ENCODE peak calls at places on chromosome 7, in nine cellular contexts. One of them, this sample, is unnamed.

GRCh38 chr7:48414005-48414732 is 242.9 kb downstream of the ABCA13 start:
- DNase-seq in A549: no peak
- DNase-seq in RWPE1: no peak
- DNase-seq in neural progenitor cell: no peak
- DNase-seq in AG10803: no peak
- DNase-seq in ascending aorta: no peak
- DNase-seq in GM23338: no peak
- DNase-seq in mesothelial cell of epicardium: no peak
- DNase-seq in nephron progenitor cell: no peak
- DNase-seq in this sample: no peak

GRCh38 chr7:87267239-87267900 is 47.8 kb upstream of the TMEM243 start:
- DNase-seq in A549: no peak
- DNase-seq in GM23338: no peak
- DNase-seq in AG10803: no peak
- DNase-seq in RWPE1: no peak
- DNase-seq in nephron progenitor cell: no peak
- DNase-seq in neural progenitor cell: no peak
- DNase-seq in ascending aorta: no peak
- DNase-seq in mesothelial cell of epicardium: no peak
- DNase-seq in this sample: no peak

GRCh38 chr7:497346-497745 is 22.3 kb downstream of the PDGFA start:
- DNase-seq in A549: no peak
- DNase-seq in ascending aorta: no peak
- DNase-seq in mesothelial cell of epicardium: no peak
- DNase-seq in AG10803: no peak
- DNase-seq in RWPE1: no peak
- DNase-seq in nephron progenitor cell: no peak
- DNase-seq in neural progenitor cell: no peak
- DNase-seq in GM23338: peak
- DNase-seq in this sample: no peak

GRCh38 chr7:78620931-78621330 is 822.4 kb downstream of the PHTF2 start:
- DNase-seq in RWPE1: peak
- DNase-seq in nephron progenitor cell: peak
- DNase-seq in ascending aorta: no peak
- DNase-seq in GM23338: peak
- DNase-seq in AG10803: no peak
- DNase-seq in neural progenitor cell: peak
- DNase-seq in A549: peak
- DNase-seq in mesothelial cell of epicardium: no peak
- DNase-seq in this sample: peak

GRCh38 chr7:30412810-30413504 is 65.6 kb downstream of the NOD1 start:
- DNase-seq in neural progenitor cell: peak
- DNase-seq in GM23338: peak
- DNase-seq in RWPE1: peak
- DNase-seq in nephron progenitor cell: no peak
- DNase-seq in mesothelial cell of epicardium: no peak
- DNase-seq in A549: peak
- DNase-seq in ascending aorta: no peak
- DNase-seq in AG10803: peak
- DNase-seq in this sample: peak

GRCh38 chr7:123637203-123637602 is 18.5 kb upstream of the LMOD2 start:
- DNase-seq in nephron progenitor cell: no peak
- DNase-seq in ascending aorta: no peak
- DNase-seq in neural progenitor cell: no peak
- DNase-seq in GM23338: peak
- DNase-seq in mesothelial cell of epicardium: no peak
- DNase-seq in AG10803: no peak
- DNase-seq in RWPE1: no peak
- DNase-seq in A549: no peak
- DNase-seq in this sample: no peak

GRCh38 chr7:108406474-108406873 is 49.8 kb downstream of the NRCAM start:
- DNase-seq in RWPE1: no peak
- DNase-seq in AG10803: peak
- DNase-seq in nephron progenitor cell: no peak
- DNase-seq in GM23338: no peak
- DNase-seq in neural progenitor cell: no peak
- DNase-seq in mesothelial cell of epicardium: no peak
- DNase-seq in A549: no peak
- DNase-seq in ascending aorta: no peak
- DNase-seq in this sample: peak

GRCh38 chr7:8125680-8126444 is 136.1 kb downstream of the ICA1 start:
- DNase-seq in A549: no peak
- DNase-seq in mesothelial cell of epicardium: no peak
- DNase-seq in ascending aorta: peak
- DNase-seq in nephron progenitor cell: no peak
- DNase-seq in AG10803: no peak
- DNase-seq in GM23338: no peak
- DNase-seq in RWPE1: no peak
- DNase-seq in neural progenitor cell: no peak
- DNase-seq in this sample: no peak

GRCh38 chr7:55567495-55568070 is 4.7 kb downstream of the VOPP1 start:
- DNase-seq in nephron progenitor cell: no peak
- DNase-seq in ascending aorta: no peak
- DNase-seq in GM23338: no peak
- DNase-seq in AG10803: no peak
- DNase-seq in mesothelial cell of epicardium: peak
- DNase-seq in A549: no peak
- DNase-seq in neural progenitor cell: no peak
- DNase-seq in RWPE1: no peak
- DNase-seq in this sample: no peak

GRCh38 chr7:388461-388960 is 98.5 kb downstream of the FOXL3 start:
- DNase-seq in A549: no peak
- DNase-seq in RWPE1: no peak
- DNase-seq in nephron progenitor cell: no peak
- DNase-seq in mesothelial cell of epicardium: peak
- DNase-seq in neural progenitor cell: no peak
- DNase-seq in ascending aorta: peak
- DNase-seq in GM23338: no peak
- DNase-seq in AG10803: no peak
- DNase-seq in this sample: no peak

GRCh38 chr7:121954803-121955202 is 81.8 kb downstream of the PTPRZ1 start:
- DNase-seq in AG10803: peak
- DNase-seq in RWPE1: peak
- DNase-seq in ascending aorta: no peak
- DNase-seq in A549: no peak
- DNase-seq in nephron progenitor cell: no peak
- DNase-seq in neural progenitor cell: no peak
- DNase-seq in mesothelial cell of epicardium: no peak
- DNase-seq in GM23338: no peak
- DNase-seq in this sample: peak

GRCh38 chr7:143384741-143385631 is 3.8 kb downstream of the ZYX start:
- DNase-seq in A549: no peak
- DNase-seq in neural progenitor cell: no peak
- DNase-seq in nephron progenitor cell: no peak
- DNase-seq in RWPE1: no peak
- DNase-seq in ascending aorta: peak
- DNase-seq in mesothelial cell of epicardium: no peak
- DNase-seq in GM23338: no peak
- DNase-seq in AG10803: no peak
- DNase-seq in this sample: no peak

GRCh38 chr7:116455009-116455408 is 44.5 kb upstream of the CAV2 start:
- DNase-seq in neural progenitor cell: no peak
- DNase-seq in ascending aorta: no peak
- DNase-seq in RWPE1: no peak
- DNase-seq in GM23338: no peak
- DNase-seq in mesothelial cell of epicardium: no peak
- DNase-seq in A549: no peak
- DNase-seq in nephron progenitor cell: no peak
- DNase-seq in AG10803: peak
- DNase-seq in this sample: peak

GRCh38 chr7:121182902-121183301 is 145.9 kb upstream of the WNT16 start:
- DNase-seq in mesothelial cell of epicardium: no peak
- DNase-seq in neural progenitor cell: no peak
- DNase-seq in GM23338: no peak
- DNase-seq in RWPE1: no peak
- DNase-seq in ascending aorta: no peak
- DNase-seq in nephron progenitor cell: no peak
- DNase-seq in A549: no peak
- DNase-seq in AG10803: no peak
- DNase-seq in this sample: no peak

GRCh38 chr7:23490357-23491131 is 20.3 kb upstream of the IGF2BP3 start:
- DNase-seq in neural progenitor cell: no peak
- DNase-seq in nephron progenitor cell: no peak
- DNase-seq in AG10803: peak
- DNase-seq in GM23338: no peak
- DNase-seq in RWPE1: no peak
- DNase-seq in mesothelial cell of epicardium: no peak
- DNase-seq in A549: peak
- DNase-seq in ascending aorta: peak
- DNase-seq in this sample: peak

DNA sequence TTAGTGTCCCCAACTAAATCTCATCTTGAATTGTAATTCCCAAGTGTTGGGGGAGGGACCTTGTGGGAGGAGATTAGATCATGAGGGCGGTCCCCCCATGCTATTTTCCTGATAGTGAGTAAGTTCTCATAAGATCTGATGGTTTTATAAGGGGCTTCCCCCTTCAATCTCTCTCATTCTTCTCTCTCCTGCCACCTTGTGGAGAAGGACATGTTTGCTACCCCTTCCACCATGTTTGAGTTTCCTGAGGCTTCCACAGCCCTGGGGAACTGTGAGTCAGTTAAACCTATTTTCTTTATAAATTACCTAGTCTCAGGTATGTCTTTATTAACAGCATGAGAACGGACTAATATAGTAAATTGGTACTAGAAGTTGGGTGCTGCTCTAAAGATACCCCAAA is 365.6 kb downstream of the ANKRD7 start:
- DNase-seq in ascending aorta: no peak
- DNase-seq in GM23338: peak
- DNase-seq in mesothelial cell of epicardium: no peak
- DNase-seq in RWPE1: no peak
- DNase-seq in nephron progenitor cell: peak
- DNase-seq in AG10803: no peak
- DNase-seq in neural progenitor cell: peak
- DNase-seq in A549: no peak
- DNase-seq in this sample: no peak
- TF ChIP-seq CTCF in ascending aorta: no peak
- TF ChIP-seq CTCF in GM23338: peak
- TF ChIP-seq CTCF in mesothelial cell of epicardium: no peak
- TF ChIP-seq CTCF in RWPE1: peak
- TF ChIP-seq CTCF in nephron progenitor cell: peak
- TF ChIP-seq CTCF in AG10803: no peak
- TF ChIP-seq CTCF in neural progenitor cell: peak
- TF ChIP-seq CTCF in A549: no peak
- TF ChIP-seq CTCF in this sample: no peak

GRCh38 chr7:99930376-99930775 is 956 bp upstream of the GJC3 start:
- DNase-seq in RWPE1: no peak
- DNase-seq in A549: no peak
- DNase-seq in neural progenitor cell: no peak
- DNase-seq in mesothelial cell of epicardium: no peak
- DNase-seq in GM23338: no peak
- DNase-seq in AG10803: no peak
- DNase-seq in nephron progenitor cell: no peak
- DNase-seq in ascending aorta: no peak
- DNase-seq in this sample: no peak

GRCh38 chr7:99929730-99930053 is 272 bp upstream of the GJC3 start:
- DNase-seq in GM23338: no peak
- DNase-seq in nephron progenitor cell: no peak
- DNase-seq in RWPE1: no peak
- DNase-seq in neural progenitor cell: no peak
- DNase-seq in AG10803: no peak
- DNase-seq in A549: no peak
- DNase-seq in ascending aorta: no peak
- DNase-seq in mesothelial cell of epicardium: no peak
- DNase-seq in this sample: no peak

GRCh38 chr7:99928188-99928587 is 1.2 kb downstream of the GJC3 start:
- DNase-seq in A549: no peak
- DNase-seq in nephron progenitor cell: no peak
- DNase-seq in AG10803: no peak
- DNase-seq in RWPE1: no peak
- DNase-seq in mesothelial cell of epicardium: no peak
- DNase-seq in GM23338: no peak
- DNase-seq in ascending aorta: no peak
- DNase-seq in neural progenitor cell: no peak
- DNase-seq in this sample: no peak

GRCh38 chr7:99927536-99927935 is 1.9 kb downstream of the GJC3 start:
- DNase-seq in RWPE1: no peak
- DNase-seq in neural progenitor cell: no peak
- DNase-seq in AG10803: no peak
- DNase-seq in ascending aorta: no peak
- DNase-seq in GM23338: no peak
- DNase-seq in A549: no peak
- DNase-seq in mesothelial cell of epicardium: no peak
- DNase-seq in nephron progenitor cell: no peak
- DNase-seq in this sample: no peak

DNA sequence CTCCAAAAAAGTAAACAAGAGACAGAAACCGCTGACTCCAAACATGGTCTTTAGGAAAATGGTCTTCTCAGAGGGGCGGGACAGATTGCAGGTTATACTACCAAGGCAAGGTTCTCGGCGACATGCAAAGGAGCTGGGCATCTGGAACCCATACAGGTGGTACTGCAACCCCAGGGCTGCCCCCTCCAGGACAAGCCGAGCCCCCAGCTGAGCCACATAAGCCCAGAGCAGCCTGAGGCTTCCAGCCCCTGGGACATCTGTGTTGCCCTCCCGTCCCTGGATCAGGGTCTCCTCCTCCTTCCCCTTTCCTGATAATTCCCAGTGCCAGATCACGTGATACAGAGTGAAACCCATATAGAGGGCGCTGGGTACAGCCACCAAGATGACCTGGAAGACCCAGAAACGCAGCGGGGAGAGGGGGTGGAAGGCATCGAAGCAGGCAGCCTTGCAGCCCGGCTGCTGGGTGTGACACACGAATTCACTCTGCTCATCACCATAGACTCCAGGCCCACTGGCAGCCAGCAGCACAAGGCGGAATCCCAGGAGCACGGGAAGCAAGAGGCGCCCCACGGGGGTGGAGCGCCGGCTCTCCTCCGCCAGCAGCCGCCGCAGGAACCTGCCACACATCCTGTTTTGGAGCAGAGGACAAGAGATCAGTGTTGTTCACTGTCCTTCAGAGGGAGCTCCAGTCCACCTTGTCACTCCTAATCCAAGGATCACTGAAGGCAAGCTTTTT is at the start of gene GJC3:
- DNase-seq in mesothelial cell of epicardium: peak
- DNase-seq in AG10803: peak
- DNase-seq in A549: peak
- DNase-seq in GM23338: peak
- DNase-seq in neural progenitor cell: peak
- DNase-seq in ascending aorta: peak
- DNase-seq in nephron progenitor cell: peak
- DNase-seq in RWPE1: peak
- DNase-seq in this sample: peak
- TF ChIP-seq CTCF in mesothelial cell of epicardium: no peak
- TF ChIP-seq CTCF in AG10803: peak
- TF ChIP-seq CTCF in A549: peak
- TF ChIP-seq CTCF in GM23338: peak
- TF ChIP-seq CTCF in neural progenitor cell: peak
- TF ChIP-seq CTCF in ascending aorta: no peak
- TF ChIP-seq CTCF in nephron progenitor cell: peak
- TF ChIP-seq CTCF in RWPE1: peak
- TF ChIP-seq CTCF in this sample: peak

GRCh38 chr7:106462365-106462859 is 177.6 kb upstream of the NAMPT start:
- DNase-seq in AG10803: peak
- DNase-seq in GM23338: peak
- DNase-seq in RWPE1: peak
- DNase-seq in A549: peak
- DNase-seq in nephron progenitor cell: no peak
- DNase-seq in neural progenitor cell: peak
- DNase-seq in mesothelial cell of epicardium: no peak
- DNase-seq in ascending aorta: no peak
- DNase-seq in this sample: peak
- TF ChIP-seq CTCF in AG10803: peak
- TF ChIP-seq CTCF in GM23338: peak
- TF ChIP-seq CTCF in RWPE1: peak
- TF ChIP-seq CTCF in A549: peak
- TF ChIP-seq CTCF in nephron progenitor cell: peak
- TF ChIP-seq CTCF in neural progenitor cell: peak
- TF ChIP-seq CTCF in mesothelial cell of epicardium: peak
- TF ChIP-seq CTCF in ascending aorta: peak
- TF ChIP-seq CTCF in this sample: peak

GRCh38 chr7:2934211-2934731 is 90.2 kb upstream of the GNA12 start:
- DNase-seq in neural progenitor cell: no peak
- DNase-seq in nephron progenitor cell: no peak
- DNase-seq in A549: peak
- DNase-seq in AG10803: peak
- DNase-seq in ascending aorta: no peak
- DNase-seq in mesothelial cell of epicardium: no peak
- DNase-seq in GM23338: no peak
- DNase-seq in RWPE1: peak
- DNase-seq in this sample: peak
- TF ChIP-seq CTCF in neural progenitor cell: no peak
- TF ChIP-seq CTCF in nephron progenitor cell: no peak
- TF ChIP-seq CTCF in A549: no peak
- TF ChIP-seq CTCF in AG10803: no peak
- TF ChIP-seq CTCF in ascending aorta: no peak
- TF ChIP-seq CTCF in mesothelial cell of epicardium: no peak
- TF ChIP-seq CTCF in GM23338: peak
- TF ChIP-seq CTCF in RWPE1: no peak
- TF ChIP-seq CTCF in this sample: peak